ENCODE peak calls at places on chromosomes 4 and X, in six cellular contexts. B, H, P, I, X and L are unnamed samples.

GRCh38 chr4:6207602-6208001 is 7.3 kb upstream of the JAKMIP1 start:
- DNase-seq in B (no peak), X (no peak), H (no peak), P (no peak), I (no peak), L (no peak)

GRCh38 chr4:43330288-43330687 is 437.8 kb downstream of the GRXCR1 start:
- DNase-seq in H (peak), P (peak), I (peak), B (no peak), X (no peak), L (no peak)

GRCh38 chrX:110851780-110852179 is 56.2 kb upstream of the CHRDL1 start:
- DNase-seq in H (peak), X (no peak), P (peak), I (no peak), B (no peak), L (no peak)

GRCh38 chr4:3041192-3042142 is 32.9 kb downstream of the HTT-AS start:
- DNase-seq in B (peak), P (peak), H (peak), X (no peak), I (no peak), L (peak)

GRCh38 chr4:170087163-170087700 is 2.5 kb downstream of the AADAT start:
- DNase-seq in H (peak), I (peak), X (no peak), P (peak), B (no peak), L (no peak)

GRCh38 chrX:99077099-99077498 is 1333.0 kb downstream of the PCDH19 start:
- DNase-seq in B (no peak), X (no peak), H (no peak), P (no peak), I (no peak), L (no peak)

GRCh38 chr4:89868999-89869589 is 25.6 kb upstream of the MMRN1 start:
- DNase-seq in B (no peak), P (peak), H (peak), I (peak), X (no peak), L (no peak)

GRCh38 chr4:41619161-41619560 is 81.2 kb downstream of the LIMCH1 start:
- DNase-seq in H (no peak), I (no peak), X (no peak), B (no peak), P (no peak), L (no peak)

GRCh38 chr4:168615294-168615693 is 118.4 kb downstream of the PALLD start:
- DNase-seq in I (peak), B (no peak), P (peak), H (peak), X (peak), L (no peak)

GRCh38 chr4:27720010-27720766 is 859.5 kb downstream of the STIM2 start:
- DNase-seq in P (no peak), B (no peak), H (no peak), I (no peak), X (no peak), L (no peak)

GRCh38 chr4:22643952-22644351 is 48.8 kb upstream of the GBA3 start:
- DNase-seq in B (no peak), I (no peak), X (no peak), P (no peak), H (no peak), L (no peak)

GRCh38 chr4:68463796-68464195 is 16.5 kb downstream of the TMPRSS11E start:
- DNase-seq in P (peak), I (no peak), B (no peak), H (no peak), X (no peak), L (no peak)

GRCh38 chr4:108204518-108204917 is 35.8 kb upstream of the LEF1 start:
- DNase-seq in B (no peak), H (no peak), X (no peak), P (no peak), I (no peak), L (no peak)

GRCh38 chrX:72016881-72017783 is 106.5 kb downstream of the NHSL2 start:
- DNase-seq in X (no peak), H (no peak), B (no peak), I (no peak), P (no peak), L (no peak)

GRCh38 chr4:76067652-76068286 is 6.7 kb upstream of the ART3 start:
- DNase-seq in H (peak), X (peak), B (peak), I (peak), P (peak), L (peak)

GRCh38 chr4:182874946-182875345 is 42.2 kb downstream of the DCTD start:
- DNase-seq in I (no peak), B (no peak), H (no peak), P (no peak), X (no peak), L (no peak)

GRCh38 chr4:95045429-95045828 is 287.7 kb downstream of the BMPR1B start:
- DNase-seq in P (no peak), I (peak), H (peak), B (no peak), X (no peak), L (no peak)

GRCh38 chr4:38752393-38752961 is 30.3 kb downstream of the TLR10 start:
- DNase-seq in I (peak), H (peak), P (peak), X (no peak), B (peak), L (peak)

GRCh38 chr4:74109894-74110605 is 11.1 kb upstream of the CXCL2 start:
- DNase-seq in I (peak), X (peak), H (peak), P (peak), B (no peak), L (no peak)

GRCh38 chrX:12984629-12985303 is 9.9 kb downstream of the TMSB4X start:
- DNase-seq in X (no peak), P (peak), B (no peak), H (peak), I (peak), L (no peak)

GRCh38 chrX:19303216-19303880 is 40.4 kb upstream of the PDHA1 start:
- DNase-seq in H (peak), I (peak), P (peak), B (no peak), X (peak), L (no peak)

GRCh38 chrX:1657367-1658082 is 42.7 kb downstream of the ASMT start:
- DNase-seq in B (peak), X (no peak), P (no peak), I (peak), H (peak), L (peak)

GRCh38 chr4:17633600-17633999 is 19.2 kb downstream of the MED28 start:
- DNase-seq in P (no peak), X (no peak), I (no peak), B (no peak), H (no peak), L (no peak)

GRCh38 chr4:187224560-187224959 is 500.9 kb upstream of the FAT1 start:
- DNase-seq in B (no peak), X (no peak), H (no peak), I (no peak), P (no peak), L (no peak)

GRCh38 chr4:82139287-82139686 is 234.5 kb downstream of the HNRNPD start:
- DNase-seq in X (no peak), I (no peak), H (no peak), P (no peak), B (no peak), L (no peak)

GRCh38 chrX:114952696-114953095 is 64.7 kb downstream of the IL13RA2 start:
- DNase-seq in X (no peak), B (no peak), H (no peak), I (no peak), P (no peak), L (no peak)

GRCh38 chr4:78768447-78769177 is 7.5 kb upstream of the BMP2K start:
- DNase-seq in B (no peak), X (no peak), I (no peak), P (peak), H (no peak), L (no peak)

GRCh38 chrX:96181571-96181970 is 503.1 kb upstream of the DIAPH2 start:
- DNase-seq in H (no peak), I (no peak), P (no peak), B (no peak), X (no peak), L (no peak)

GRCh38 chr4:125317526-125317880 is 2.7 kb downstream of the FAT4 start:
- DNase-seq in H (peak), B (peak), X (no peak), I (peak), P (peak), L (no peak)

GRCh38 chr4:174154455-174154854 is 129.0 kb downstream of the FBXO8 start:
- DNase-seq in X (no peak), B (no peak), H (peak), P (peak), I (peak), L (no peak)

GRCh38 chr4:74543983-74544382 is 99.0 kb downstream of the AREG start:
- DNase-seq in P (peak), I (peak), X (peak), H (peak), B (no peak), L (no peak)

GRCh38 chr4:150990993-150991392 is 24.1 kb downstream of the LRBA start:
- DNase-seq in B (no peak), X (no peak), P (no peak), I (no peak), H (no peak), L (no peak)

GRCh38 chr4:150982557-150983233 is 32.4 kb downstream of the LRBA start:
- DNase-seq in I (no peak), H (peak), B (no peak), X (no peak), P (no peak), L (no peak)

GRCh38 chr4:150988238-150988637 is 26.8 kb downstream of the LRBA start:
- DNase-seq in P (no peak), I (no peak), X (no peak), H (no peak), B (no peak), L (no peak)

GRCh38 chr4:150986085-150986484 is 29.0 kb downstream of the LRBA start:
- DNase-seq in B (no peak), I (no peak), X (no peak), P (no peak), H (no peak), L (no peak)

GRCh38 chr4:150987204-150987603 is 27.9 kb downstream of the LRBA start:
- DNase-seq in P (no peak), X (no peak), H (no peak), B (no peak), I (no peak), L (no peak)
- TF ChIP-seq CTCF in P (no peak), X (no peak), H (no peak), B (no peak), I (no peak), L (no peak)

DNA sequence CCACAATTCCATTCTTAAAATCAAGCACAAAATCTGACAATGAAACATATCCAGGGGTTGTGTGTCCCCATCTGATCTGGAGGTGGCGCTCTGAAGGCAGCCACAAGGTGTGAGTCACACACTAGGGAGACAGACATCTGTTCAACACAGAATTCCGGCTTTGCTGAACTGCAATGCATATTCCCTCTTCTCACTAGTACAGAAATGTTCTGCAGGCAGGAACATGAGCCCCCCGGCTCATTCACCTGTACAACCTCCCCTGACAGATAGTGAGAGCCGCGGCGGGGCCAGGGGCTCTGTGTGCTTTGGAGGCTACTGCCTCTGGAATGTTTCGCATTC is 41.9 kb downstream of the WDR1 start:
- DNase-seq in H (peak), P (peak), I (peak), X (no peak), B (peak), L (peak)
- TF ChIP-seq CTCF in H (peak), P (peak), I (peak), X (peak), B (peak), L (no peak)

GRCh38 chrX:120281761-120282160 is 29.5 kb downstream of the TMEM255A start:
- DNase-seq in X (no peak), I (no peak), P (no peak), B (no peak), H (no peak), L (no peak)

GRCh38 chrX:120282697-120283096 is 28.6 kb downstream of the TMEM255A start:
- DNase-seq in P (no peak), X (no peak), B (no peak), I (no peak), H (no peak), L (no peak)

GRCh38 chrX:120286733-120287512 is 24.3 kb downstream of the TMEM255A start:
- DNase-seq in X (no peak), B (peak), H (no peak), P (no peak), I (no peak), L (no peak)

GRCh38 chrX:120281021-120281624 is 30.1 kb downstream of the TMEM255A start:
- DNase-seq in B (no peak), H (no peak), I (no peak), X (no peak), P (no peak), L (no peak)
- TF ChIP-seq CTCF in B (no peak), H (no peak), I (no peak), X (no peak), P (no peak), L (no peak)

GRCh38 chrX:80550722-80551121 is 130.5 kb downstream of the TENT5D start:
- DNase-seq in X (no peak), H (no peak), B (no peak), P (no peak), I (no peak), L (no peak)
- TF ChIP-seq CTCF in X (no peak), H (no peak), B (no peak), P (no peak), I (no peak), L (no peak)

DNA sequence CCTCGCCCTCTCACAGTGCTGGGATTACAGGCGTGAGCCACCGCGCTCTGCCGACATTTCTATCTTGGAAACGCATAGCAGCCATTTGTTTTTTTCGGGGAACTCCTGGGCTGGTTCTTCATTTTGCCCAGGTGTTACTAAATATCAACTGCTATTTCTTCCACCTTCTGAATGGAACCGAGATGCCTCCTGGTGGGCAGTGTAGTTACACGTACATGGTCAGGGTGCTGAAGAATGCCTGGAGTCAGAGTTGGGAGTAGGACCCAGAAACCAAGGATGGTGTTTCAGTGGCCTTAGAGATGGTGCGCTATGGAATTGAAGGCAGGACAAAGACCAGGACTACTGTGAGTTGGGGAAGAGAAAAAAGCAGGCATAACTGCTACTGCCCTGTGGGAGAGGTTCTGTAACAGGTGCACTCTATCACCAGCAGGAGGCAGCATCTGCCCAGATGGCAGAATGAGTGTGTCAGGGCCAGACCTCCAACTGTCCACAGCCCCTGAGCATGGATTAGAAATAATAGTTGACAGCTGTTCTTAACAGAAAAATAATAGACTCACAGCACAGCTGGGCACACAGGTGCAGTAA is 81.7 kb downstream of the ZC4H2 start:
- DNase-seq in B (peak), X (no peak), I (peak), H (peak), P (no peak), L (peak)
- TF ChIP-seq CTCF in B (peak), X (peak), I (peak), H (peak), P (peak), L (peak)

GRCh38 chr4:139556071-139556734 is at the start of gene SETD7:
- DNase-seq in P (peak), H (peak), B (peak), X (peak), I (peak), L (peak)
- TF ChIP-seq CTCF in P (no peak), H (no peak), B (no peak), X (peak), I (no peak), L (no peak)

DNA sequence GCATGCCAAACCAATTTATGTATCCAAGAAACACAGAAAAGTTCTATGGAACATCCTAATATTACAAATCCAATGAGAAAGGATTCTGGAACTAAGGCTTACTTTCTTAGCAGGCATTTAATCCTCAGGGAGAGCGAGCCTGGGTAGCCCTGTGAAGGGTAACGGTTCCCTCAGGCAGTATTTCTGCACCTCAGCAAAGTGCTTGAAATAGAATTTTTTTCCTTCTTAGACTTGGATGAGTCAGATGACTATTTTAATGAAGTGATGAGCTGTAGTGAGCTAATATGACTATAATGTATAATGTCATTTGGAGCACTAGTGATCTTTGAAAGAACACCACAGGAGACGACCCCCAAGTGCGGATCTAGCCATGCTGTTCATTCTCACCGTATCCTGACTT is 493.0 kb upstream of the FAM241A start:
- DNase-seq in I (no peak), X (no peak), B (no peak), P (no peak), H (no peak), L (no peak)
- TF ChIP-seq CTCF in I (no peak), X (no peak), B (no peak), P (no peak), H (no peak), L (no peak)

GRCh38 chr4:165865995-165866650 is 6.9 kb upstream of the TLL1 start:
- DNase-seq in H (no peak), B (no peak), I (no peak), X (no peak), P (no peak), L (no peak)

GRCh38 chr4:165867961-165868360 is 5.1 kb upstream of the TLL1 start:
- DNase-seq in I (no peak), H (no peak), P (no peak), X (no peak), B (no peak), L (no peak)

GRCh38 chr4:165861378-165861777 is 11.7 kb upstream of the TLL1 start:
- DNase-seq in I (no peak), P (no peak), X (no peak), B (no peak), H (no peak), L (no peak)

GRCh38 chr4:165864228-165864627 is 8.8 kb upstream of the TLL1 start:
- DNase-seq in X (no peak), I (peak), H (peak), B (no peak), P (no peak), L (no peak)
- TF ChIP-seq CTCF in X (no peak), I (peak), H (no peak), B (peak), P (no peak), L (no peak)

DNA sequence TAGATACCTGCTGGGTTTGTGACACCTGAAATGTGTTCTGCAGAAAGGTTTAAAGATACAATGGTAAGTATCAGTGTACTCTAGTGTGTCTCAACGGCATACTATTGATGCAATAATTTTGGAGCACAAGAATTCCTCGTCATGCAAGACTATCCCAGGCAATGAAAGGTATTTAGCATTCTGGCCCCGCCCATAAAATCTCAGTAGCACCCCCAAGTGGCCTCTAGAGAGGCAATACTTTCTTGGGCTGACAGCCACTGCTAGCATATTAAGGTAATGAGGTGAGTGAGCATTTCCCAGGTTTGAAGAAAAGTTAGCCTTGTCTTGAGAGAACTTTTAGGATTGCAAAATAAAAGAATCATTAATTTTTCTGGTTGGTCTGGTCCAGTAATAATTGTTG is 24.0 kb downstream of the TAB3 start:
- DNase-seq in P (no peak), X (no peak), I (peak), H (peak), B (no peak), L (peak)
- TF ChIP-seq CTCF in P (peak), X (no peak), I (no peak), H (peak), B (peak), L (no peak)

GRCh38 chrX:81412428-81412827 is 210.5 kb downstream of the SH3BGRL start:
- DNase-seq in I (no peak), H (no peak), X (no peak), B (no peak), P (no peak), L (no peak)

GRCh38 chrX:81411517-81411916 is 209.6 kb downstream of the SH3BGRL start:
- DNase-seq in H (no peak), B (no peak), P (no peak), X (no peak), I (no peak), L (no peak)

DNA sequence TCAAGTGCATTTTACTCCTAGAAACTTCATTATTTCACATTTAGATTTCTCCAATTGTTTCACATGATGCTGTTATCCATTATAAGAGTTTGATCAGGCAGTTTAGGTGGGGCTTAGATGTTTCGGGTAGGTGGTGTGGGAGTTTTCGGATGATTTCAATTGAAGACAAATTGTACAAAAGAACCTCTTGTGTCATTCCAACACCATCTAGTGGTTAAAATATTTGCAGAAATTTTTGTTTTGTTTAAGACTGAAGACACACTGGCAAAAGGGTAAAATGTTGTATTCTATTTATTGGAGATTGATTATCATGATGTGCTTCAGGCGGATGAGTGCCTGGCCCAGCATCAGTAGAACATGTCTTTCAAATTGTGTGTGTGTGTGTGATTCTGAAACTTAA is 212.7 kb downstream of the SH3BGRL start:
- DNase-seq in X (no peak), B (no peak), I (peak), H (no peak), P (peak), L (no peak)
- TF ChIP-seq CTCF in X (no peak), B (no peak), I (no peak), H (no peak), P (no peak), L (no peak)